ENCODE peak calls at places on chromosomes 16 and 17, in seven cellular contexts. One of them, this sample, is unnamed.

GRCh38 chr16:58551496-58551895 is 36.2 kb downstream of the SETD6 start:
- DNase-seq in A549: no peak
- DNase-seq in fibroblast of lung: no peak
- DNase-seq in HepG2: no peak
- DNase-seq in HCT116: no peak
- DNase-seq in OCI-LY7: no peak
- DNase-seq in PC-3: no peak
- DNase-seq in this sample: no peak

GRCh38 chr16:67672306-67672705 is 5.7 kb downstream of the C16orf86 start:
- DNase-seq in HepG2: no peak
- DNase-seq in fibroblast of lung: no peak
- DNase-seq in OCI-LY7: no peak
- DNase-seq in A549: no peak
- DNase-seq in HCT116: no peak
- DNase-seq in PC-3: no peak
- DNase-seq in this sample: no peak

GRCh38 chr17:75878174-75878998 is at the start of gene TRIM47:
- DNase-seq in HepG2: peak; percentile 83
- DNase-seq in PC-3: peak; percentile 74
- DNase-seq in HCT116: no peak
- DNase-seq in OCI-LY7: no peak
- DNase-seq in A549: peak; percentile 75
- DNase-seq in fibroblast of lung: peak; percentile 65
- DNase-seq in this sample: no peak

GRCh38 chr17:32933881-32934280 is 5.9 kb downstream of the TMEM98 start:
- DNase-seq in PC-3: peak; percentile 58
- DNase-seq in HepG2: no peak
- DNase-seq in HCT116: no peak
- DNase-seq in fibroblast of lung: no peak
- DNase-seq in A549: no peak
- DNase-seq in OCI-LY7: no peak
- DNase-seq in this sample: no peak

GRCh38 chr17:59527931-59528330 is 37.5 kb upstream of the DHX40 start:
- DNase-seq in HCT116: no peak
- DNase-seq in HepG2: no peak
- DNase-seq in fibroblast of lung: no peak
- DNase-seq in A549: no peak
- DNase-seq in OCI-LY7: no peak
- DNase-seq in PC-3: no peak
- DNase-seq in this sample: no peak

GRCh38 chr16:28264656-28265055 is 27.7 kb upstream of the SBK1 start:
- DNase-seq in HepG2: no peak
- DNase-seq in HCT116: no peak
- DNase-seq in fibroblast of lung: no peak
- DNase-seq in PC-3: no peak
- DNase-seq in A549: no peak
- DNase-seq in OCI-LY7: no peak
- DNase-seq in this sample: no peak

GRCh38 chr17:39927928-39928867 is 666 bp downstream of the LRRC3C start:
- DNase-seq in A549: peak; percentile 42
- DNase-seq in PC-3: no peak
- DNase-seq in HCT116: no peak
- DNase-seq in OCI-LY7: no peak
- DNase-seq in fibroblast of lung: no peak
- DNase-seq in HepG2: peak; percentile 72
- DNase-seq in this sample: no peak

GRCh38 chr16:72474511-72475123 is 302.7 kb upstream of the PMFBP1 start:
- DNase-seq in fibroblast of lung: peak; percentile 43
- DNase-seq in HepG2: peak; percentile 61
- DNase-seq in HCT116: peak; percentile 89
- DNase-seq in A549: no peak
- DNase-seq in PC-3: peak; percentile 73
- DNase-seq in OCI-LY7: no peak
- DNase-seq in this sample: no peak

GRCh38 chr17:36118477-36119353 is 15.1 kb downstream of the CCL4 start:
- DNase-seq in fibroblast of lung: no peak
- DNase-seq in PC-3: no peak
- DNase-seq in OCI-LY7: no peak
- DNase-seq in HepG2: no peak
- DNase-seq in HCT116: no peak
- DNase-seq in A549: peak; percentile 19
- DNase-seq in this sample: no peak
- H3K4me1 ChIP-seq in fibroblast of lung: no peaks in the 10 kb centered on the region
- H3K4me1 ChIP-seq in PC-3: no peaks in the 10 kb centered on the region
- H3K4me1 ChIP-seq in OCI-LY7: no peaks in the 10 kb centered on the region
- H3K4me1 ChIP-seq in HepG2: no peaks in the 10 kb centered on the region
- H3K4me1 ChIP-seq in HCT116: no peaks in the 10 kb centered on the region
- H3K4me1 ChIP-seq in A549: no peaks in the 10 kb centered on the region
- H3K4me1 ChIP-seq in this sample: no peaks in the 10 kb centered on the region

GRCh38 chr16:11414815-11415775 is 69.8 kb downstream of the RMI2 start:
- DNase-seq in HCT116: no peak
- DNase-seq in OCI-LY7: no peak
- DNase-seq in PC-3: no peak
- DNase-seq in fibroblast of lung: no peak
- DNase-seq in HepG2: no peak
- DNase-seq in A549: no peak
- DNase-seq in this sample: no peak
- H3K4me2 ChIP-seq in HCT116: no peak overlapping the region
- H3K4me2 ChIP-seq in OCI-LY7: no peak overlapping the region
- H3K4me2 ChIP-seq in PC-3: no peak overlapping the region
- H3K4me2 ChIP-seq in fibroblast of lung: no peak overlapping the region
- H3K4me2 ChIP-seq in HepG2: no peak overlapping the region
- H3K4me2 ChIP-seq in A549: no peak overlapping the region
- H3K4me2 ChIP-seq in this sample: no peak overlapping the region

GRCh38 chr17:17161759-17162158 is 44.4 kb downstream of the PLD6 start:
- DNase-seq in A549: no peak
- DNase-seq in HCT116: no peak
- DNase-seq in fibroblast of lung: no peak
- DNase-seq in OCI-LY7: no peak
- DNase-seq in HepG2: no peak
- DNase-seq in PC-3: no peak
- DNase-seq in this sample: no peak

GRCh38 chr17:17156511-17156910 is 49.6 kb downstream of the PLD6 start:
- DNase-seq in HepG2: no peak
- DNase-seq in fibroblast of lung: peak; percentile 29
- DNase-seq in OCI-LY7: no peak
- DNase-seq in HCT116: no peak
- DNase-seq in PC-3: no peak
- DNase-seq in A549: no peak
- DNase-seq in this sample: no peak

GRCh38 chr17:17161121-17161520 is 45.0 kb downstream of the PLD6 start:
- DNase-seq in OCI-LY7: no peak
- DNase-seq in fibroblast of lung: no peak
- DNase-seq in A549: no peak
- DNase-seq in HCT116: no peak
- DNase-seq in PC-3: no peak
- DNase-seq in HepG2: no peak
- DNase-seq in this sample: no peak

GRCh38 chr17:17157041-17157440 is 49.1 kb downstream of the PLD6 start:
- DNase-seq in fibroblast of lung: no peak
- DNase-seq in A549: no peak
- DNase-seq in OCI-LY7: no peak
- DNase-seq in HCT116: no peak
- DNase-seq in PC-3: no peak
- DNase-seq in HepG2: no peak
- DNase-seq in this sample: no peak

GRCh38 chr17:17159571-17159970 is 46.6 kb downstream of the PLD6 start:
- DNase-seq in HCT116: no peak
- DNase-seq in PC-3: no peak
- DNase-seq in fibroblast of lung: no peak
- DNase-seq in A549: no peak
- DNase-seq in OCI-LY7: no peak
- DNase-seq in HepG2: no peak
- DNase-seq in this sample: no peak
- TF ChIP-seq CTCF in HCT116: no peak
- TF ChIP-seq CTCF in PC-3: no peak
- TF ChIP-seq CTCF in fibroblast of lung: no peak
- TF ChIP-seq CTCF in A549: no peak
- TF ChIP-seq CTCF in OCI-LY7: no peak
- TF ChIP-seq CTCF in HepG2: no peak
- TF ChIP-seq CTCF in this sample: no peak

DNA sequence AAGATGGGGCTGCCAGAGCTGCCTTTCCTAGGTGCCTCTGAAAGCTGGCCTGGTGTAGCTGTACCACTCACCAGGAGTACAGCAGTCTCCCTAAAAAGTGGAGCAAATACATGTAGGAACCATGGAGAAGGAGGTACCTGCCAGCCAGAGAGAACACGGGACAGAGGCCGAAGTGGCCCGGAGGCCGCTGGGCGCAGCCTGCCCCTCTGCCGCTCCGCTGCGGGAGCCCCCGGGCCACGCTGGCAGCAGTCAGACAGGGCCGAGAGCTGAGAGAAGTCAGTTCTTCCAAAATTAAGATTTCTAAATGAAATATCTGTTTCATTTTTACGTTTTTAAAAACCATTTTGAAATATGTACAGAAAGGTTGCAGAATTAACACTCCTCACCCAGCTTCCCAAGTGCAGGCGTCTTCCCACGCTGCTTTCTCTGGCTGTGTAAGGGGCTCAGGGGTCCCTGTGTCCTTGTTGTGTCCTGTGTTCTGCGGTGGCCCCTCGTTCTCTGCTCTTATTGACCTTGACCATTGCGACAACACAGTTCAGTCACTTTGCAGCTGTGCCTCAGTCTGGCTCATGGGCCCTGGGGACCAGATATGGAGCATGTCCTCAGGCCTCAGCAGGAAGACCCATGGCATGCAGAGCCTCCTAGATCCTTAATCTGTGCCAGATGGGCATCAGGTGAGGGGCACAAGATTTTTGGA is 5.0 kb downstream of the MAPK8IP3 start:
- DNase-seq in PC-3: no peak
- DNase-seq in HepG2: peak; percentile 26
- DNase-seq in OCI-LY7: no peak
- DNase-seq in fibroblast of lung: no peak
- DNase-seq in A549: no peak
- DNase-seq in HCT116: no peak
- DNase-seq in this sample: no peak
- H3K4me1 ChIP-seq in PC-3: peaks cover 23% of the 10 kb centered on the region
- H3K4me1 ChIP-seq in HepG2: peaks cover 46% of the 10 kb centered on the region
- H3K4me1 ChIP-seq in OCI-LY7: peaks cover 64% of the 10 kb centered on the region
- H3K4me1 ChIP-seq in fibroblast of lung: peaks cover 11% of the 10 kb centered on the region
- H3K4me1 ChIP-seq in A549: peaks cover 10% of the 10 kb centered on the region
- H3K4me1 ChIP-seq in HCT116: peaks cover 9% of the 10 kb centered on the region
- H3K4me1 ChIP-seq in this sample: peaks cover 28% of the 10 kb centered on the region

This sample was measured in DND-41.